ENCODE peak calls at places on chromosomes 16 and 17, in ten cellular contexts. V is K562, M is ascending aorta, K is Caco-2, P is left ventricle myocardium inferior, W is fibroblast of the aortic adventitia, L is mesothelial cell of epicardium, U is gastrocnemius medialis, J is neural crest cell, H is prostate gland. R is an unnamed sample.
A peak's percentile ranks its signal among the peaks of the same experiment; 100 is the strongest.

GRCh38 chr16:67212766-67213165 is 13.8 kb downstream of the ELMO3 start:
- DNase-seq in P (no peak), J (no peak), H (no peak), K (no peak), U (no peak), L (no peak), W (no peak), M (no peak), V (no peak), R (no peak)

GRCh38 chr16:89923640-89924297 is 627 bp downstream of the TUBB3 start:
- DNase-seq in J (peak; percentile 64), P (no peak), W (no peak), L (no peak), H (no peak), U (no peak), K (no peak), V (no peak), M (no peak), R (peak; percentile 61)

GRCh38 chr17:7107012-7107754 is 7.4 kb downstream of the ASGR2 start:
- DNase-seq in P (no peak), J (no peak), V (no peak), K (no peak), M (no peak), U (no peak), W (no peak), H (no peak), L (no peak), R (no peak)

GRCh38 chr17:48215583-48216139 is 108.1 kb downstream of the SNX11 start:
- DNase-seq in L (peak; percentile 48), H (no peak), W (peak; percentile 59), V (peak; percentile 58), M (no peak), K (peak; percentile 86), U (no peak), P (no peak), J (peak; percentile 18), R (peak; percentile 55)

GRCh38 chr17:45812102-45812501 is 28.0 kb downstream of the CRHR1 start:
- DNase-seq in P (no peak), V (peak; percentile 25), H (no peak), U (no peak), J (no peak), K (no peak), L (no peak), M (no peak), W (peak; percentile 4), R (no peak)

GRCh38 chr17:82917656-82918345 is 78.0 kb upstream of the ZNF750 start:
- DNase-seq in P (no peak), W (peak; percentile 28), V (peak; percentile 54), M (no peak), J (peak; percentile 19), L (no peak), H (no peak), U (no peak), K (peak; percentile 55), R (peak; percentile 36)

GRCh38 chr17:19415806-19416775 is 5.1 kb downstream of the RNF112 start:
- DNase-seq in J (no peak), U (no peak), M (peak; percentile 51), P (no peak), H (no peak), V (no peak), L (no peak), W (no peak), K (no peak), R (no peak)

GRCh38 chr16:87207965-87208364 is 109.2 kb downstream of the C16orf95 start:
- DNase-seq in K (no peak), V (no peak), W (no peak), P (no peak), L (no peak), U (no peak), M (no peak), H (no peak), J (no peak), R (no peak)

GRCh38 chr17:77691216-77692085 is 267.1 kb upstream of the TNRC6C start:
- DNase-seq in L (peak; percentile 32), H (no peak), K (no peak), V (no peak), W (no peak), J (no peak), U (no peak), P (no peak), M (peak; percentile 54), R (no peak)

GRCh38 chr17:40956401-40957254 is 10.1 kb downstream of the KRT39 start:
- DNase-seq in M (no peak), J (no peak), W (peak; percentile 83), V (no peak), L (no peak), K (peak; percentile 82), U (no peak), H (no peak), P (no peak), R (no peak)

GRCh38 chr16:31243734-31244670 is 15.8 kb upstream of the ITGAM start:
- DNase-seq in U (no peak), P (no peak), W (no peak), H (no peak), K (no peak), M (no peak), V (no peak), J (no peak), L (no peak), R (no peak)

GRCh38 chr16:27217256-27217655 is 13.9 kb downstream of the KDM8 start:
- DNase-seq in P (no peak), H (no peak), U (no peak), K (no peak), W (peak; percentile 85), L (no peak), V (peak; percentile 65), M (no peak), J (no peak), R (peak; percentile 41)

GRCh38 chr17:10357768-10358167 is 15.0 kb downstream of the MYH13 start:
- DNase-seq in H (no peak), V (peak; percentile 59), L (no peak), P (no peak), U (no peak), M (no peak), J (no peak), W (no peak), K (peak; percentile 27), R (peak; percentile 19)
- TF ChIP-seq CTCF in H (peak; percentile 15), V (peak; percentile 52), L (peak; percentile 41), P (peak; percentile 57), U (no peak), M (no peak), J (peak; percentile 55), W (peak; percentile 32), K (peak; percentile 30), R (peak; percentile 25)

GRCh38 chr17:57740225-57740528 is 4.9 kb downstream of the CCDC182 start:
- DNase-seq in P (no peak), M (no peak), L (no peak), V (no peak), H (no peak), J (no peak), W (no peak), U (no peak), K (no peak), R (no peak)

GRCh38 chr17:57735230-57735629 is 9.9 kb downstream of the CCDC182 start:
- DNase-seq in V (no peak), H (no peak), M (no peak), U (no peak), W (no peak), P (no peak), L (no peak), J (no peak), K (no peak), R (no peak)

GRCh38 chr17:57737450-57737849 is 7.6 kb downstream of the CCDC182 start:
- DNase-seq in V (no peak), M (no peak), K (no peak), U (no peak), L (no peak), W (no peak), P (no peak), H (no peak), J (no peak), R (no peak)

GRCh38 chr17:57735707-57736106 is 9.4 kb downstream of the CCDC182 start:
- DNase-seq in U (no peak), J (no peak), W (no peak), K (peak; percentile 40), M (no peak), H (no peak), L (no peak), V (peak; percentile 19), P (no peak), R (no peak)

DNA sequence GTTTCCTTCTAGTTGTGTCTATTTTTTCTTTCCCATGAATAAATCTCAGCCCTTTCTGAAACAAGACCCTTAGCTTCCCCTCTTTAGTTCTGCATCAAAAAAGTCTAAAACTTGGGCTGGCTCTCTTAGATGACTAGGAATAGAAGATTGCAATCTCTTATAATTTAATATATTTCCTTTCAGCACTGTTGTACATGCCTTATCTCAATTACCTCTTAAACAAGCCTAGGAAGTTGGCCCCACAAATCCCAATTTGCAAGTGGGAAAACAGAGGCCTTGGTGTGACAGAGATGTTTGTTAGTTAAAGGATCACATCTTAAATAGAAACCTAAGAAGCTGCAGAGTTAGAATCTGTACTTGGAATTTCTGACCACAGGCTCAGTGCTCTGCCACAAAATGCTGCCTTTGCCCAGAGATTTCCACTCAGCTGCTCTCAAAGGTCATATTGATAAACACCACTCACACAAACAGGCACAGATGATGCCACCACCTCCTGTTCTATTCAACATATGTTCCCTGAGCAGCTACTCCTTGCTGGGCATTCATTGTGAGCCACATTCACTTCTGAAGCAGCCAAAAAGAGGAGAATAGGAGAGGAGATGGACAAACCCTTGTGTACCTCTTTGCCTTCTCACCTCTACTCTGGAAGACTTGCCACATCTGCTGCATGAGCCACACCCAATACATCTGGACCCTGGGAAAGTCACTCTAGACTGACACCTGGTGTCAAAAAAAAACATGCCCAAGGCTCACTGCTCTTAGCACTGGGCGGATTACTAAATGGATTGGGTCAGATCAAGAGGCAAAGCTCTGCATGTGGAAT is 5.5 kb downstream of the CCDC182 start:
- DNase-seq in V (peak; percentile 36), P (no peak), M (no peak), L (no peak), W (no peak), U (no peak), H (no peak), K (peak; percentile 62), J (no peak), R (no peak)
- TF ChIP-seq CTCF in V (peak; percentile 60), P (peak; percentile 53), M (no peak), L (no peak), W (peak; percentile 7), U (no peak), H (peak; percentile 23), K (peak; percentile 65), J (peak; percentile 59), R (peak; percentile 32)

DNA sequence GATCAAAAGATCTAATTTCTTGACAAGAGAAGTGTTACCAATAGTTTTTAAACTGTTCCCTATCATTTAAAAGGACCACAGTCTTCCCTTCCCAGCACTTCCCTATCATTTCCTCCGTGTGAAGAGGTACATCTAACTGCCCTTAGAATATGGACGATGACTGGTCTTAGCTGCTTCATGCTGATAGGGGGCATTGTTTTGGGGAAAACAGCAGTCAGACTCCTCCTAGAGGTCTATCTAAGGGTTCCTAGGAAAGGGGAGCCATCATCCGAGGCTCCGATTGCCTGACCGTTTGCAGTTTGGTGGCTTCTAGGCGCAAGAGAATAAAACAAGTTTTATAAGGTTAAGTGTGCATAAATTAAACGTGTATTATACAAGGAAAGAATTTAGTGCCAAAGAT is 7.1 kb downstream of the FZD2 start:
- DNase-seq in K (no peak), H (no peak), L (no peak), W (no peak), M (no peak), U (no peak), P (no peak), V (no peak), J (no peak), R (no peak)
- TF ChIP-seq CTCF in K (no peak), H (no peak), L (no peak), W (no peak), M (no peak), U (no peak), P (no peak), V (peak; percentile 22), J (no peak), R (no peak)

GRCh38 chr17:5237541-5238016 is 2.9 kb upstream of the SCIMP start:
- DNase-seq in W (peak; percentile 49), P (peak; percentile 26), J (peak; percentile 24), M (peak; percentile 70), H (peak; percentile 36), V (peak; percentile 68), K (peak; percentile 49), L (no peak), U (no peak), R (peak; percentile 45)
- TF ChIP-seq CTCF in W (peak; percentile 55), P (peak; percentile 60), J (peak; percentile 66), M (no peak), H (peak; percentile 65), V (peak; percentile 90), K (peak; percentile 24), L (no peak), U (no peak), R (peak; percentile 57)

R was measured in nephron progenitor cell.